ENCODE peak calls at places on chromosomes 6 and 20, in eight cellular contexts. One of them, this sample, is unnamed.

GRCh38 chr6:24501374-24501773 is 6.6 kb downstream of the ALDH5A1 start:
- DNase-seq in dorsolateral prefrontal cortex: no peak
- DNase-seq in SK-N-SH: no peak
- DNase-seq in stimulated activated CD8-positive, alpha-beta memory T cell treated with anti-CD3 and anti-CD28 coated beads, Interleukin-4, amount 100 ng/mL, for 1 hour: no peak
- DNase-seq in nephron progenitor cell: no peak
- DNase-seq in CD8-positive, alpha-beta memory T cell: no peak
- DNase-seq in RPMI7951: no peak
- DNase-seq in astrocyte of the cerebellum: no peak
- DNase-seq in this sample: no peak

GRCh38 chr6:101614774-101615173 is 221.3 kb downstream of the GRIK2 start:
- DNase-seq in astrocyte of the cerebellum: peak
- DNase-seq in stimulated activated CD8-positive, alpha-beta memory T cell treated with anti-CD3 and anti-CD28 coated beads, Interleukin-4, amount 100 ng/mL, for 1 hour: no peak
- DNase-seq in dorsolateral prefrontal cortex: no peak
- DNase-seq in CD8-positive, alpha-beta memory T cell: no peak
- DNase-seq in RPMI7951: peak
- DNase-seq in nephron progenitor cell: no peak
- DNase-seq in SK-N-SH: no peak
- DNase-seq in this sample: peak

GRCh38 chr6:167079853-167080297 is 43.0 kb upstream of the CCR6 start:
- DNase-seq in astrocyte of the cerebellum: no peak
- DNase-seq in SK-N-SH: no peak
- DNase-seq in nephron progenitor cell: no peak
- DNase-seq in RPMI7951: no peak
- DNase-seq in CD8-positive, alpha-beta memory T cell: no peak
- DNase-seq in stimulated activated CD8-positive, alpha-beta memory T cell treated with anti-CD3 and anti-CD28 coated beads, Interleukin-4, amount 100 ng/mL, for 1 hour: no peak
- DNase-seq in dorsolateral prefrontal cortex: no peak
- DNase-seq in this sample: no peak

GRCh38 chr20:59144831-59145196 is 18.8 kb upstream of the ZNF831 start:
- DNase-seq in dorsolateral prefrontal cortex: no peak
- DNase-seq in RPMI7951: no peak
- DNase-seq in astrocyte of the cerebellum: no peak
- DNase-seq in nephron progenitor cell: no peak
- DNase-seq in SK-N-SH: no peak
- DNase-seq in CD8-positive, alpha-beta memory T cell: no peak
- DNase-seq in stimulated activated CD8-positive, alpha-beta memory T cell treated with anti-CD3 and anti-CD28 coated beads, Interleukin-4, amount 100 ng/mL, for 1 hour: no peak
- DNase-seq in this sample: no peak

GRCh38 chr20:57586370-57586793 is 25.5 kb downstream of the PCK1 start:
- DNase-seq in SK-N-SH: no peak
- DNase-seq in RPMI7951: no peak
- DNase-seq in stimulated activated CD8-positive, alpha-beta memory T cell treated with anti-CD3 and anti-CD28 coated beads, Interleukin-4, amount 100 ng/mL, for 1 hour: no peak
- DNase-seq in dorsolateral prefrontal cortex: no peak
- DNase-seq in nephron progenitor cell: peak
- DNase-seq in astrocyte of the cerebellum: no peak
- DNase-seq in CD8-positive, alpha-beta memory T cell: no peak
- DNase-seq in this sample: no peak

GRCh38 chr6:26439552-26440125 is 665 bp upstream of the BTN3A3 start:
- DNase-seq in dorsolateral prefrontal cortex: no peak
- DNase-seq in CD8-positive, alpha-beta memory T cell: no peak
- DNase-seq in stimulated activated CD8-positive, alpha-beta memory T cell treated with anti-CD3 and anti-CD28 coated beads, Interleukin-4, amount 100 ng/mL, for 1 hour: no peak
- DNase-seq in RPMI7951: no peak
- DNase-seq in nephron progenitor cell: no peak
- DNase-seq in SK-N-SH: no peak
- DNase-seq in astrocyte of the cerebellum: no peak
- DNase-seq in this sample: no peak

GRCh38 chr6:36856277-36856676 is 17.0 kb upstream of the CPNE5 start:
- DNase-seq in astrocyte of the cerebellum: no peak
- DNase-seq in nephron progenitor cell: no peak
- DNase-seq in stimulated activated CD8-positive, alpha-beta memory T cell treated with anti-CD3 and anti-CD28 coated beads, Interleukin-4, amount 100 ng/mL, for 1 hour: no peak
- DNase-seq in dorsolateral prefrontal cortex: no peak
- DNase-seq in CD8-positive, alpha-beta memory T cell: no peak
- DNase-seq in RPMI7951: no peak
- DNase-seq in SK-N-SH: no peak
- DNase-seq in this sample: no peak

GRCh38 chr20:4136967-4137334 is 121.6 kb upstream of the RNF24 start:
- DNase-seq in SK-N-SH: no peak
- DNase-seq in RPMI7951: no peak
- DNase-seq in nephron progenitor cell: no peak
- DNase-seq in stimulated activated CD8-positive, alpha-beta memory T cell treated with anti-CD3 and anti-CD28 coated beads, Interleukin-4, amount 100 ng/mL, for 1 hour: no peak
- DNase-seq in astrocyte of the cerebellum: no peak
- DNase-seq in CD8-positive, alpha-beta memory T cell: no peak
- DNase-seq in dorsolateral prefrontal cortex: no peak
- DNase-seq in this sample: no peak

GRCh38 chr20:49612127-49612738 is 44.3 kb upstream of the PTGIS start:
- DNase-seq in SK-N-SH: no peak
- DNase-seq in stimulated activated CD8-positive, alpha-beta memory T cell treated with anti-CD3 and anti-CD28 coated beads, Interleukin-4, amount 100 ng/mL, for 1 hour: no peak
- DNase-seq in astrocyte of the cerebellum: no peak
- DNase-seq in CD8-positive, alpha-beta memory T cell: no peak
- DNase-seq in RPMI7951: peak
- DNase-seq in nephron progenitor cell: no peak
- DNase-seq in dorsolateral prefrontal cortex: peak
- DNase-seq in this sample: no peak

GRCh38 chr6:167676000-167676665 is 150.6 kb upstream of the AFDN start:
- DNase-seq in CD8-positive, alpha-beta memory T cell: no peak
- DNase-seq in nephron progenitor cell: no peak
- DNase-seq in dorsolateral prefrontal cortex: no peak
- DNase-seq in astrocyte of the cerebellum: no peak
- DNase-seq in RPMI7951: no peak
- DNase-seq in stimulated activated CD8-positive, alpha-beta memory T cell treated with anti-CD3 and anti-CD28 coated beads, Interleukin-4, amount 100 ng/mL, for 1 hour: no peak
- DNase-seq in SK-N-SH: no peak
- DNase-seq in this sample: no peak

GRCh38 chr6:56475736-56476457 is 166.8 kb downstream of the DST start:
- DNase-seq in astrocyte of the cerebellum: no peak
- DNase-seq in dorsolateral prefrontal cortex: no peak
- DNase-seq in RPMI7951: no peak
- DNase-seq in SK-N-SH: peak
- DNase-seq in stimulated activated CD8-positive, alpha-beta memory T cell treated with anti-CD3 and anti-CD28 coated beads, Interleukin-4, amount 100 ng/mL, for 1 hour: no peak
- DNase-seq in nephron progenitor cell: no peak
- DNase-seq in CD8-positive, alpha-beta memory T cell: no peak
- DNase-seq in this sample: no peak

GRCh38 chr6:4941782-4942672 is 61.8 kb downstream of the RPP40 start:
- DNase-seq in SK-N-SH: no peak
- DNase-seq in CD8-positive, alpha-beta memory T cell: no peak
- DNase-seq in RPMI7951: peak
- DNase-seq in dorsolateral prefrontal cortex: no peak
- DNase-seq in stimulated activated CD8-positive, alpha-beta memory T cell treated with anti-CD3 and anti-CD28 coated beads, Interleukin-4, amount 100 ng/mL, for 1 hour: peak
- DNase-seq in nephron progenitor cell: no peak
- DNase-seq in astrocyte of the cerebellum: peak
- DNase-seq in this sample: peak